ENCODE peak calls at places on chromosomes 3 and 15, in five cellular contexts. J is epithelial cell of esophagus, G is body of pancreas, U is astrocyte of the spinal cord, V is nephron progenitor cell. F is an unnamed sample.

GRCh38 chr3:136042608-136043221 is 77.2 kb downstream of the PPP2R3A start:
- DNase-seq in J (peak; percentile 65), G (no peak), U (peak; percentile 77), V (no peak), F (peak; percentile 24)

GRCh38 chr3:27483117-27484001 is 825 bp downstream of the SLC4A7 start:
- DNase-seq in J (peak; percentile 72), G (peak; percentile 33), U (peak; percentile 81), V (peak; percentile 49), F (peak; percentile 48)

GRCh38 chr3:197456271-197457091 is 99.3 kb downstream of the BDH1 start:
- DNase-seq in J (peak; percentile 68), G (peak; percentile 79), U (peak; percentile 90), V (peak; percentile 86), F (peak; percentile 51)

GRCh38 chr15:79412429-79412828 is 19.7 kb upstream of the MINAR1 start:
- DNase-seq in J (no peak), G (no peak), U (no peak), V (no peak), F (no peak)

GRCh38 chr15:56587686-56588085 is 122.7 kb upstream of the MNS1 start:
- DNase-seq in J (no peak), G (no peak), U (no peak), V (no peak), F (no peak)

GRCh38 chr3:177196473-177197040 is 725 bp downstream of the TBL1XR1 start:
- DNase-seq in J (peak; percentile 41), G (no peak), U (peak; percentile 58), V (peak; percentile 61), F (no peak)

GRCh38 chr15:69631978-69632377 is 179.4 kb downstream of the RPLP1 start:
- DNase-seq in J (no peak), G (no peak), U (no peak), V (no peak), F (no peak)

GRCh38 chr15:25251700-25252390 is 187.0 kb downstream of the UBE3A start:
- DNase-seq in J (no peak), G (peak; percentile 6), U (no peak), V (no peak), F (no peak)

GRCh38 chr15:81297147-81297572 is 26.8 kb downstream of the STARD5 start:
- DNase-seq in J (peak; percentile 96), G (no peak), U (no peak), V (no peak), F (no peak)

GRCh38 chr3:81445712-81446111 is 315.7 kb downstream of the GBE1 start:
- DNase-seq in J (no peak), G (no peak), U (no peak), V (no peak), F (no peak)

GRCh38 chr3:81446806-81447205 is 314.6 kb downstream of the GBE1 start:
- DNase-seq in J (no peak), G (no peak), U (no peak), V (no peak), F (no peak)

GRCh38 chr3:81452406-81452805 is 309.0 kb downstream of the GBE1 start:
- DNase-seq in J (no peak), G (no peak), U (no peak), V (no peak), F (no peak)

GRCh38 chr3:81451140-81451539 is 310.3 kb downstream of the GBE1 start:
- DNase-seq in J (no peak), G (no peak), U (no peak), V (no peak), F (no peak)

GRCh38 chr3:81451611-81452010 is 309.8 kb downstream of the GBE1 start:
- DNase-seq in J (peak; percentile 10), G (no peak), U (peak; percentile 54), V (no peak), F (no peak)
- TF ChIP-seq CTCF in J (no peak), G (no peak), U (no peak), V (no peak), F (no peak)

DNA sequence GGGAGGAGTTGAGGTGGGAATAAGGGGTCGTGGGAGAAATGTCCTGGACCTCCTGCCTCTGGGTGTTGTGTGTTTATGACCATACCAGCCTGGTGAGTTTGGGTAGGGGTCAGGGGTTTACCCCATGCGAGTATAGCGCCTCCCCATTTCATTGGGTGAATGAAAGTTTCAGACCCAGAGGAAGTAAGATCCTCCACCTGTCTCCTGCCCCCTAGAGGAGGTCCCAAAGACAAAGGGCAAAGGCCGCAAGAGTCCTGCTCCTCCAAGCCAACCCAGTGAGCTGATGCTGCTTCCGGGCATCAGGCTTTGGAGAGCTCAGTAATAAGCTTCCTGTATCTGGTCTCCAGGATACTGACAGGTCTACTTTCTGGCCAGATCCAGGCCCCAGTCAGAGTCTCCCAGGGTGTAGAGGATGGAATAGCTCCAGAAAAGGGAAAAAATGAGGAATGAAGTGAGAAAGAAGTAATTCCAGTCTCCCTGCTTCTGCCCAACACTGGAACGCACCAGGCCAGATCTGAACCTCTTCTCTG is 6.4 kb upstream of the TBC1D21 start:
- DNase-seq in J (no peak), G (no peak), U (no peak), V (no peak), F (no peak)
- TF ChIP-seq CTCF in J (no peak), G (no peak), U (no peak), V (no peak), F (no peak)

GRCh38 chr3:179175358-179175757 is 27.2 kb downstream of the PIK3CA start:
- DNase-seq in J (no peak), G (no peak), U (no peak), V (no peak), F (no peak)

GRCh38 chr3:179179979-179180758 is 32.0 kb downstream of the PIK3CA start:
- DNase-seq in J (peak; percentile 44), G (no peak), U (peak; percentile 57), V (no peak), F (no peak)

GRCh38 chr3:179174898-179175297 is 26.7 kb downstream of the PIK3CA start:
- DNase-seq in J (no peak), G (no peak), U (no peak), V (no peak), F (no peak)

GRCh38 chr3:179179256-179179655 is 31.1 kb downstream of the PIK3CA start:
- DNase-seq in J (no peak), G (no peak), U (no peak), V (no peak), F (no peak)

DNA sequence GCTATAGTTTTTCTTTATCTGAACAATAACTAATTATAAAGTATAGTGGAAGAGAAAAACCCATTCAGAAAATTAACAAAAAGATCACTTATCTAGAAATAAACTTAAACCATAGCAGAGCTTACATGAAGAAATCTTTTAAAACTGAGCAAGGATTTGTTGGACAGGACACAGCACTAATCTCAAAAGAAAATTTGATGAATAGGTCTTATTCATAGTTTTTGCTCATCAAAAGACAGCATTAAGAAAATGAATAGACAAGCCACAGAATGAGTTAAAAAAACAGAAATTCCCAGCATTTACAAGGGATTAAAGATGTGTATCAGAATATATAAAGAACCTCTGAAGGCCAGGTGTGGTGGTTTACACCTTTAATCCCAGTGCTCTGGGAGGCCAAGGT is 29.5 kb downstream of the PIK3CA start:
- DNase-seq in J (no peak), G (no peak), U (no peak), V (no peak), F (no peak)
- TF ChIP-seq CTCF in J (no peak), G (no peak), U (no peak), V (no peak), F (no peak)

DNA sequence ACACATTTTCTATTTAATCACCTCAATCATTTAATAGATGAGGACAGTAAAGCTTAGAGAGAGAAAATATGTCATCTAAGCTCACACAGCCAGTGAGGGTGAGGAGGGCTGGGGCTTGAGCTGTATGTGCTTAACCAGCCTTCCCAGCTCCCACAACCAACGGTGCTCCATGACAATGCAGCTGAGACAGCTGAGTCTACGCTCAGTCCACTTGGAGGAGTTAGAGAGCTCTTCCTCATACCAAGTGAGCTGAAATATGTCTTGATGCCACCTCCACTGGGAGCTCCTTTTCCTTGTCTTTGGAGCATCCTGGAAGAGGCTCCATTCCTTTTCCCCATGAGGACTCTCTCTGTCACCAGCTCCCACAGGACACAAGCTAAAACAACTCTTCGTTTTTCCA is 9.3 kb downstream of the HOMER2 start:
- DNase-seq in J (peak; percentile 53), G (no peak), U (no peak), V (no peak), F (no peak)
- TF ChIP-seq CTCF in J (no peak), G (no peak), U (no peak), V (no peak), F (no peak)

DNA sequence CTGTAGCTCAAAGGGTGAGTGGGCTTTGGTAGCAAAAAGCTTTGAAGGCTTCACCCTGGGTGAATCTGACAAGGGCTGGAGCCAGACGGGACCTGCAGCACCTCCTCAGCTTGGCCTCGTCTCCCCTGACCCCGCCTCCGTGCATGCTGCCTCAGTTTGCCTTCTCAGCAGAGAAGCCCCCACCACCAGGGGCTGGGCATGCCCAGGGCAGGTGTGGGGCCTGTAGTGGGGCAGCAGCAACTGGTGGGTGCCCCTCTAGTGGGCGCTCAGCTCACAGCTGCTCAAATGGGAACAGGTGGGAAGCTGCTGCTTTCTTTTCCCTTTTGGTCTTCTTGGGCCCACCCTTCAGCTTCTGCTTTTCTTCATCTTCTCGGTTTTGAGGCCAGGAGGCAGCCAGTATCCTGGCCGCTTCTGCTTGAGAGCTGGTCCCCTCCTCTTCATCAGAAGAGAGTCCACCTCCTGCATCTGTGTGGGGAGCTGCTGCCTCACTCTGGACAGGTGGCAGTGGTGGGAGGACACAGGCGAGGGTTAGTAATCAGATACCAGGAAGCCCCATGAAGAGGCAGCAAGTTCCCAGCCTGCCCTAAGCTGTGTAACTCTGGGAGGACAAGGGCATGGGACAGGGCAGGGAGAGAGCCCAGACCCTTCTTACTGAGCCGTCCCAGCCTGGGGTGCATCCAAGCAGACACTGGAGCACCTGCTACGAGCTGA is 21.0 kb downstream of the TMEM43 start:
- DNase-seq in J (no peak), G (no peak), U (no peak), V (no peak), F (no peak)
- TF ChIP-seq CTCF in J (no peak), G (no peak), U (no peak), V (no peak), F (no peak)

DNA sequence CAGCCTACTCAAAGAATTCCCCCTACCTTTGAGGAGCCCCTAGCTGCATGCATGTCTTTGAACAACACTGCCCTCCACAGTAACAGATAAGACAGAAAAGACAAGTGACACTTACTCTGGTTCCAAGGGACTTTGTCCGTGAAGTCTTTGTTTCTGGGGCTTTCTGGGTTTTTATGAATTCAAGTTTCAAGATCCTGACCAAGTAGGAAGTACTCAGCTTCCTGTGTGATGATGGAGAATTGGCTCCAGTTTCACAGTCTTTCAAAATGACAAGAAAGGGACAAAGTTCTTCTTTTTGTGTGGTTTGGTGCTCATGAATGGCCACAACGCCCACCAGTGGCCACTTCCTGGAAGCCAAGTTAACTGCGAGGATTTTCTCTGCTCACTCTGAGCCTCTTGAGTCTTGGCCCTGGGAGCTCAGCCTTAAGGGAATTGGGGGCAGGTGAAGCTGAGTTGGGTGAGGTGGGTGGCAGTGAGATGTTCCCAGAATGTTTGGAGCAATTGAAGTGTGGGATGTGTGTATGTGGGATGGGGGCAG is at the start of gene CCR1:
- DNase-seq in J (peak; percentile 49), G (peak; percentile 21), U (peak; percentile 17), V (peak; percentile 13), F (no peak)
- TF ChIP-seq CTCF in J (peak; percentile 57), G (peak; percentile 25), U (peak; percentile 63), V (peak; percentile 36), F (peak; percentile 67)

F was measured in AG09319.